ENCODE peak calls at places on chromosomes 3 and 15, in four cellular contexts. U is A549, R is fibroblast of the aortic adventitia, S is GM10248. K is an unnamed sample.

GRCh38 chr15:25641762-25642161 is 202.9 kb upstream of the UBE3A start:
- DNase-seq in U (no peak), R (no peak), S (no peak), K (no peak)

GRCh38 chr3:195028877-195029606 is 241.9 kb downstream of the XXYLT1 start:
- DNase-seq in S (no peak), U (no peak), R (peak; percentile 31), K (no peak)

GRCh38 chr3:9902372-9903237 is at the start of gene IL17RE:
- DNase-seq in S (no peak), U (no peak), R (no peak), K (no peak)

GRCh38 chr3:48962340-48962739 is 27.7 kb upstream of the P4HTM start:
- DNase-seq in U (no peak), S (no peak), R (no peak), K (no peak)

GRCh38 chr15:45522931-45523331 is 376 bp upstream of the SLC30A4 start:
- DNase-seq in R (peak; percentile 53), S (no peak), U (peak; percentile 24), K (no peak)

GRCh38 chr3:157916672-157917071 is 189.5 kb downstream of the SHOX2 start:
- DNase-seq in S (no peak), R (no peak), U (no peak), K (no peak)

GRCh38 chr3:114498779-114499370 is 205.0 kb downstream of the TIGIT start:
- DNase-seq in S (no peak), U (peak; percentile 87), R (peak; percentile 82), K (no peak)

GRCh38 chr3:126773783-126774182 is 69.7 kb downstream of the CHCHD6 start:
- DNase-seq in S (no peak), U (no peak), R (no peak), K (no peak)

GRCh38 chr3:45976191-45977091 is 19.2 kb downstream of the FYCO1 start:
- DNase-seq in U (no peak), R (no peak), S (no peak), K (no peak)

GRCh38 chr3:146375214-146375613 is 94.1 kb downstream of the PLSCR2 start:
- DNase-seq in U (no peak), R (peak; percentile 45), S (no peak), K (no peak)

GRCh38 chr3:191005790-191006189 is 143.3 kb upstream of the GMNC start:
- DNase-seq in R (no peak), S (peak; percentile 6), U (no peak), K (no peak)

GRCh38 chr3:170038434-170039110 is 777 bp downstream of the GPR160 start:
- DNase-seq in U (peak; percentile 8), R (no peak), S (peak; percentile 44), K (peak; percentile 64)

GRCh38 chr3:87435926-87436630 is 159.7 kb upstream of the POU1F1 start:
- DNase-seq in R (no peak), S (no peak), U (no peak), K (no peak)

GRCh38 chr3:180983136-180983535 is 6.4 kb downstream of the DNAJC19 start:
- DNase-seq in U (no peak), S (no peak), R (no peak), K (no peak)

GRCh38 chr3:178084938-178085816 is 451.1 kb upstream of the KCNMB2 start:
- DNase-seq in S (no peak), U (peak; percentile 37), R (peak; percentile 71), K (no peak)

GRCh38 chr15:96321422-96322391 is 8.8 kb upstream of the NR2F2 start:
- DNase-seq in R (no peak), S (no peak), U (no peak), K (no peak)

GRCh38 chr3:15074500-15074899 is 9.4 kb upstream of the MRPS25 start:
- DNase-seq in U (no peak), R (no peak), S (no peak), K (no peak)

GRCh38 chr15:66961407-66961884 is 104.0 kb upstream of the SMAD3 start:
- DNase-seq in S (no peak), U (no peak), R (peak; percentile 23), K (no peak)

GRCh38 chr15:56869573-56869972 is 48.9 kb upstream of the TCF12 start:
- DNase-seq in S (no peak), U (peak; percentile 61), R (peak; percentile 32), K (no peak)
- TF ChIP-seq CTCF in S (peak; percentile 49), U (peak; percentile 72), R (peak; percentile 48), K (peak; percentile 38)

DNA sequence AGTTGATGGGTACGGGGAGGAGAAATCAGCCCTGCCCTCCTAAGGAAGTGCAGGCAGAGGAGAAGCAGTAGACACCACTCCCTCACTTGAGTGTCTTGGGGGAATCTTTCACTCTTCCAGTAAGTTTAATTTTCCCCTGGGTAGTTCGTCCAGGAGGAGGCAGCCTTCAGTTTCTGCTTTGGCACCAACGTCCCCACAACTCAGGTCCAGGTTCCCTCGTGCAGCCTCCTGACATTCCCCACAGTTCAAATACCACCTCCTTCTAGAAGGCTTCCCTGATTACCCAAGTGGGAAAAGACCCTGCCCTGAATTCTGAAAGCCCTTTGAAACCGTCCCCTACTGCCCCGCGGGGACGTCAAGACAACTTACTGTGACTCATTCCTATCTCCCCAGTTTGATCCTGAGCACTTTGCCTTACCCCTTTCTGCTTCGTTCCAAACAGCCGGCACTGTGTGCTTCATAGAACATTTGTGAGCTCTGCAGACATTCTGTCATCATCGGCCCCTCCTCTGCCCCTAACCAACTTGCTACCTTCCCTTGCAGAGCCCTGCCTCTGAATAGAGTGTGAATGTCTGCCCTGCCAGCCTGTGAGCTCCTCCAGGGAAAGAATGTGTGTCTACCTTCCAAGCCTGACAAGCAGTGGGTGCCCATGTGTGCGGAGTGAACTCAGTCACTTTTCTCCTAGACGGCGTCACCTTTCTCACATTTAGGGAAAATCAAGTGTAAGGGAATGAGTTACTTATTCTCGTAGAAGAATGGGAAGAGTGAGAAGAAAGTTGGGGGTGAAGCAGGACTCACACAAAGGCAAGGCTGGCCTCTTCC is 14.5 kb upstream of the SRP14 start:
- DNase-seq in S (no peak), U (no peak), R (no peak), K (no peak)
- TF ChIP-seq CTCF in S (no peak), U (no peak), R (no peak), K (no peak)

DNA sequence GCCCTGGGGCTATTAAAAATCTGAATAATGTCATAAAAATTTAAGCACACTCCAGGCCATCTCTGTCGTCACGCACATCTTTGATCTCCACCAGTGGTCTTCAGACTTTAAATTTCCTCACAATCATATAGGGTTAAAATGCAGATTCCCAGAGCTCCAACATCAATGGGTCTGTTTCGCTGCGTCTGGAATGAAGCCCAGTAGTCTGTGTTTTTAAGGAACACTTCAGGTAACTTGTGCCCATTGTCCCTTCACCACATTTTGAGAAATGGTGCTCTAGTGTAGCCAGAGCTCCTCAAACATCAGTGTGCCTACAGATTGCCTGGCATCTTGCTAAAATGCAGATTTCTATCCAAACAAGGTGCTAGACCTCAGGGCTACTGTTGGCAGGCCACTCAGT is 9.8 kb downstream of the SEMA6D start:
- DNase-seq in U (no peak), S (no peak), R (no peak), K (no peak)
- TF ChIP-seq CTCF in U (no peak), S (no peak), R (no peak), K (no peak)

GRCh38 chr3:17687585-17687984 is 54.8 kb downstream of the TBC1D5 start:
- DNase-seq in U (no peak), R (no peak), S (no peak), K (no peak)

DNA sequence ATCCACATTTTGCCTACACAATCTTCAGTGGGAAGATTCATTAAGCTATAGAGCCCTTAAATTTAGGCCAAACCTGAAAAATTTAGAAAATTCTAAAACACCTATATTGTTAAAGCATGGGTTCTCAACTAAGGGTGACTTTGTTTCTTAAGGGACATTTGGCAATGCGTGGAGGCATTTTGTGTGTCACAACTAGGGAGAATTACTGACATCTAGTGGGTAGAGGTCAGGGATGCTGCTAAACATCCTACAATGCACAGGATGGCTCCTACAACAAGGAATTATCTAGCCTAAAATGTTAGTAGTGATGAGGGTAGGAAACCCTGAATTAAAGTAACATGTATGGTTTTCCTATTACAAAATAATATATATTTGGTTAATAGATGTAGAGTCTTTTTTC is 55.8 kb downstream of the TBC1D5 start:
- DNase-seq in U (peak; percentile 71), R (peak; percentile 26), S (no peak), K (no peak)
- TF ChIP-seq CTCF in U (peak; percentile 76), R (peak; percentile 30), S (peak; percentile 22), K (no peak)

DNA sequence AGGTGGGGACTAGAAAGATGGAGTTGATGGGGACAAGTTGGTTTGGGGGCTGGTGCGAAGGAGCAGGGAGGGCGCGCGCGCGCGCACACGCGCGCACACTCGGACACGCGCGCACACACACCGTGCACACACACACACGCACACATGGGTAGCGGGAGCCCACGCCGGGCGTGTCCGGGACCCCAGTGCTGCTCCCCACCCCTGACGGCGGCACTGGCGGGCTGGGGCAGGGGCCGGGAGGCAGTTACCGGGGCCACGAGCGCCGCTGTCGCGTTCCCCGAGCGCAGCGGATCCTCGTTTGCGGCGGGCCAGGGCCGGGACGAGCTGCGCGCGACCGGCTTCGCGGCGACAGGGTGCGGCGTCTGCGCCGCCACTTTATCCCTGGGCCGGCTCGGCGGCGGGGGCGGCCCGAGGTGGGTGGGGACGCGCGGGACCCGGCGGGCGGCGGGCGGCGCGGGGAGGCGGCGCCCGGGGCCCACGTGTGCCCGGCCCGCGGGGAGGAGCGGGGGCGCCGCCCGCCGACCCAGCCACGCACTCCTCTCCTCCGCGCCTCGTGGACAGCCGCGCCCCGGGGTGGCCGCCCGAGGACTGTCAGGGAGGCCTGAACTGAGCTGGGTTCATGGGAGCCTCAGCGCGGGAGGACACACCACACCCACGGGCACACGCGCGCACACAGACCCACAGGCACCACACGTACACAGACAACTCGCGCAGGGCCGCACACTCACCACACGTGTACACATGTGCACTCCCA is 698 bp upstream of the MGLL start:
- DNase-seq in S (peak; percentile 62), U (peak; percentile 50), R (peak; percentile 17), K (peak; percentile 61)
- TF ChIP-seq CTCF in S (peak; percentile 23), U (peak; percentile 15), R (peak; percentile 20), K (peak; percentile 18)

DNA sequence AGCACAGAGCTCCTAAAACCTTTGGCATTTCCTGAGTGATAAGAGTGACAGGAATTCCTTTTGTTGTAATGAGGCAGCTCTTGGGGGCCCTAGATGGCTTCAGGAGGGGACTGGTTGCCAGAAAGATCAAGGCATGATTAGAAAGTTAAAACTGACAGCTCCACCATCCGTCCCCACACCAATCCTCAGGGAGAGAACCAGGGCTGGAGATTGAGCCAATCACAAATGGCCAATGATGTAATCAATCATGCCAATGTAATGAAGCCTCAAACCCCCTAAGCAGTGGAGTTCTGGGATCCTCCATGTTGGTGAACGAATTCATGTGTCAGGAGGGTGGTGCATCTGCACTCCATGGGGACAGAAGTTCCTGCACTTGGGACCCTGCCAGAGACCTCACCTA is 265.1 kb downstream of the OCA2 start:
- DNase-seq in U (no peak), S (no peak), R (no peak), K (no peak)
- TF ChIP-seq CTCF in U (no peak), S (no peak), R (no peak), K (no peak)

DNA sequence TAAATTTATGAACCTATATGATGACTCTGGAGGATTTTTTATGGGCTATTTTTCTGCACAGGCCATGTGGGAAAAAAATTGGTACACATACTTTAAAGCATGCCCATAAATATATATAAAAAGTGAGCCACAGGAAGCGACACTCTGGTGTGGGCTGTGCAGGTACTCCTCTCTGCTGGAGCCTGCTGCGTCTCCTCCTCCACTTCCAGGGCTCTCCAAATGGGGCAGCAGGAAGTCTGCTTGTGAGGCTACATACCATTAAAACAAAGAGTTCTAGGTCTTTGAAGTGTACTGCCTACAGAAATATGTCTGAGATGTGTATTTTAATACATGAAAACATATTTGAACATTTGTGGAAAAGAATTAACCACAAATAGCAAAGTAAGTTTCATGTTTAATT is 135.1 kb downstream of the CTNNB1 start:
- DNase-seq in S (no peak), U (no peak), R (no peak), K (no peak)
- TF ChIP-seq CTCF in S (no peak), U (no peak), R (no peak), K (no peak)

K was measured in CD14-positive monocyte.